ENCODE peak calls at places on chromosomes 16 and 17, in five cellular contexts. Q is GM12878, N is H1, G is K562, D is HepG2. V is an unnamed sample.

GRCh38 chr16:84617068-84617630 is 729 bp downstream of the COTL1 start:
- DNase-seq in Q (no peak), N (no peak), G (peak; percentile 51), D (no peak), V (no peak)

GRCh38 chr16:912322-912683 is 58.5 kb downstream of the LMF1 start:
- DNase-seq in Q (no peak), N (no peak), G (no peak), D (no peak), V (no peak)

GRCh38 chr16:46928811-46929210 is 44.6 kb downstream of the GPT2 start:
- DNase-seq in Q (no peak), N (no peak), G (no peak), D (no peak), V (no peak)

GRCh38 chr16:85183564-85183963 is 71.3 kb upstream of the CIBAR2 start:
- DNase-seq in Q (no peak), N (no peak), G (no peak), D (no peak), V (no peak)

GRCh38 chr17:31321481-31321880 is at the start of gene EVI2A:
- DNase-seq in Q (peak; percentile 69), N (no peak), G (no peak), D (no peak), V (no peak)

GRCh38 chr17:49497147-49498036 is 2.3 kb downstream of the NGFR start:
- DNase-seq in Q (no peak), N (no peak), G (no peak), D (no peak), V (peak; percentile 48)

GRCh38 chr17:30476726-30477082 is 504 bp upstream of the GOSR1 start:
- DNase-seq in Q (no peak), N (no peak), G (peak; percentile 35), D (peak; percentile 9), V (no peak)

GRCh38 chr16:11726008-11726407 is 16.6 kb downstream of the TXNDC11 start:
- DNase-seq in Q (no peak), N (no peak), G (no peak), D (no peak), V (no peak)

GRCh38 chr16:56742030-56742984 is 12.4 kb downstream of the NUP93 start:
- DNase-seq in Q (no peak), N (no peak), G (no peak), D (no peak), V (no peak)

GRCh38 chr17:82020874-82021727 is 1.6 kb downstream of the CENPX start:
- DNase-seq in Q (no peak), N (no peak), G (no peak), D (peak; percentile 86), V (peak; percentile 90)

GRCh38 chr17:55577011-55577586 is 65.8 kb upstream of the SMIM36 start:
- DNase-seq in Q (peak; percentile 35), N (no peak), G (no peak), D (no peak), V (no peak)

GRCh38 chr17:69485126-69485724 is 70.7 kb downstream of the MAP2K6 start:
- DNase-seq in Q (no peak), N (no peak), G (no peak), D (no peak), V (no peak)

GRCh38 chr17:49388290-49388640 is 26.2 kb upstream of the ZNF652 start:
- DNase-seq in Q (no peak), N (no peak), G (no peak), D (no peak), V (no peak)

GRCh38 chr16:87007907-87008306 is 309.3 kb downstream of the C16orf95 start:
- DNase-seq in Q (no peak), N (no peak), G (no peak), D (no peak), V (no peak)

GRCh38 chr17:35568561-35568960 is 7.9 kb upstream of the SLFN14 start:
- DNase-seq in Q (no peak), N (no peak), G (peak; percentile 26), D (peak; percentile 29), V (peak; percentile 60)

GRCh38 chr17:37512442-37513070 is 22.9 kb downstream of the DUSP14 start:
- DNase-seq in Q (no peak), N (no peak), G (no peak), D (no peak), V (no peak)

GRCh38 chr17:55774834-55775233 is 24.0 kb downstream of the PCTP start:
- DNase-seq in Q (no peak), N (no peak), G (no peak), D (peak; percentile 50), V (no peak)

GRCh38 chr16:4298761-4299522 is 16.9 kb upstream of the GLIS2 start:
- DNase-seq in Q (no peak), N (no peak), G (peak; percentile 69), D (no peak), V (peak; percentile 95)

GRCh38 chr17:78793968-78794367 is 11.9 kb upstream of the CYTH1 start:
- DNase-seq in Q (no peak), N (no peak), G (no peak), D (no peak), V (no peak)

GRCh38 chr17:8887834-8888703 is 20.6 kb upstream of the PIK3R6 start:
- DNase-seq in Q (no peak), N (no peak), G (peak; percentile 14), D (peak; percentile 39), V (peak; percentile 69)
- TF ChIP-seq KDM1A in Q (no peak), N (no peak), G (no peak), D (no peak), V (no peak)

GRCh38 chr17:57020208-57020607 is 42.3 kb downstream of the SCPEP1 start:
- DNase-seq in Q (no peak), N (no peak), G (no peak), D (no peak), V (no peak)

GRCh38 chr17:57017625-57018024 is 39.7 kb downstream of the SCPEP1 start:
- DNase-seq in Q (no peak), N (no peak), G (no peak), D (no peak), V (no peak)

GRCh38 chr17:57025876-57026275 is 47.9 kb downstream of the SCPEP1 start:
- DNase-seq in Q (no peak), N (no peak), G (no peak), D (no peak), V (no peak)

GRCh38 chr17:57016764-57017116 is 38.8 kb downstream of the SCPEP1 start:
- DNase-seq in Q (no peak), N (no peak), G (no peak), D (no peak), V (no peak)

DNA sequence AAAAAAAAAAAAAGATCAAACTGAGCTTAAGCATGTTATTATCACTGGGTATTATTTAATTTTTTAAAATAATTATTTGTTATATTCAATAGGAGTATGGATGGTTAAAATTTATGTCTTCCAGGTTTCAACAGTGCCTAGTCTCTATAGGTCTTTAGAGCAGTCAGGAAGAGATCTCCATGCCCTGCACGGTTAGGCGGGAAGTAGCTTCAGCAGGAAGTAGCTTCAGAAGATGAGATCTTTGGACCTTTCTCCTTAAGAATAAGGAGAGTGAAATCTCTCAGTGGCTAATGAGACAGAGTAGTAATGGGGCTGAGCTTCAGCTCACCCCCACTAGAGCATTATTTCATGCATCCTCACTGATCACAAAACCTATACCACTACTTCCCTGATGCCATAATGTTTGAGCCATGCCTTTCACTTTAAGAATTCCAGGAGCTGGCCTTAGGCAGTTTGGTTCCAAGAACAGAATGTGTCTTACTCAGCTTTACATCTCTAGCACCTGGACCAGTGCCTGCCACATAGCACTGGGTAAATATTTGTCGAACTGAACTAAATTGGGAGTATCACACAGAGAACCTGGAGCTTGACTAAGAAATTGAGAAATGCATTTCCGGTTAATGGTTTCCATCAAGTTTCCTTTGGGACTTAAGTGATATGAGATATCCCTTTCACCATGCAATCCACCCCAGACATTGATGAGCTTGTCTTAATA is 43.5 kb downstream of the SCPEP1 start:
- DNase-seq in Q (no peak), N (no peak), G (no peak), D (no peak), V (peak; percentile 58)
- TF ChIP-seq EP300 in Q (no peak), N (no peak), G (no peak), D (no peak), V (no peak)

DNA sequence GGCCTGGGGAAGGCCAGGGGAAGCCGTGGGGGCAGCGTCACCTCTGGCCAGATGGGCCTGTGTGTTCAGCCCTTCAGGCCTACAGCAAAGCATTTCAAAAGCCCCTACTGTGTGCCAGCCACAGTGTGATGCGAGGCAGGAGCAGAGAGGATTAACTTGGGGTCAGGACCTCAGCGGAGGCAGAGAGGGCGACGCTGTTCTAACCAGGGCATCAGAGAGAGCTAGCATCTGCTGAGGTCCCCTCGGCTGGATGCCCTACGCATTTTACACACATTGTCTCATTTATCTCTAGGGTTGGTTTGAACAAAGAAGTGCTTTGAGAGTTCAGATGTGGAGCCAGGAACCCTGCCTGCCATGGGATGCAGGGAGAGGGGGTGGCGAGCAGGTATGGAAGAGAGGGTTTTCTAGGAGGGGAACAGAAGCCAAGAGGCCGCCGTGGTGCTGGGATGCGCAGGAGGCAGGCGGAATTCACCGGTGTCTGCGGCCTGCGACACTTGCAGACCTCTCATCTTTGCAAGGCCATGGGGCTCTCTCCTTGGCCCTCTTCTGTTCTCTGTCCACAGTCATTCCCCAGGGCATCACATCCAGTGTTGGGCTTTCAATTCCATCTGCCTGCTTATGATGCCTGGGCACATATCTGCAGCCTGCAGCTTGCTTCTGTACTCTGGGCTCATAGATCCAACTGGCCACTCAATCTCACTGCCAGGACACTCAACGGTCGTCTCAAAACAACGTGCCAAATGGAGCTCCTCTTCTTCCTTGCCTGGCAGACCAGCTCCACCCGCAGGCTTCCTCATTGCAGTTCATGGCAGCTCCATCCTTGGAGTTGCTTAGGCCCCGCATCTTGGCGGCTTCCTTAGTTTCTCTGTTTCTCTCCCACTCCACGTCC is 8.1 kb upstream of the NKD1 start:
- DNase-seq in Q (no peak), N (no peak), G (no peak), D (peak; percentile 52), V (no peak)
- TF ChIP-seq KDM1A in Q (no peak), N (no peak), G (no peak), D (no peak), V (no peak)

GRCh38 chr17:8913879-8914278 is 46.4 kb upstream of the PIK3R6 start:
- DNase-seq in Q (no peak), N (no peak), G (no peak), D (no peak), V (no peak)

GRCh38 chr17:8909621-8910292 is 42.3 kb upstream of the PIK3R6 start:
- DNase-seq in Q (no peak), N (no peak), G (no peak), D (no peak), V (no peak)

GRCh38 chr17:8912060-8912981 is 44.8 kb upstream of the PIK3R6 start:
- DNase-seq in Q (no peak), N (no peak), G (no peak), D (no peak), V (no peak)

GRCh38 chr17:8913091-8913490 is 45.6 kb upstream of the PIK3R6 start:
- DNase-seq in Q (no peak), N (no peak), G (no peak), D (no peak), V (no peak)

GRCh38 chr17:8911205-8911604 is 43.7 kb upstream of the PIK3R6 start:
- DNase-seq in Q (no peak), N (no peak), G (no peak), D (no peak), V (no peak)
- TF ChIP-seq EP300 in Q (no peak), N (no peak), G (no peak), D (no peak), V (no peak)

GRCh38 chr16:30585400-30586191 is at the start of gene ZNF785:
- DNase-seq in Q (peak; percentile 97), N (peak; percentile 93), G (peak; percentile 99), D (no peak), V (peak; percentile 38)
- TF ChIP-seq KDM1A in Q (no peak), N (no peak), G (no peak), D (no peak), V (no peak)

GRCh38 chr17:42266918-42267766 is 9.0 kb downstream of the STAT5B start:
- DNase-seq in Q (no peak), N (no peak), G (peak; percentile 41), D (no peak), V (peak; percentile 91)
- TF ChIP-seq EP300 in Q (no peak), N (no peak), G (peak; percentile 72), D (no peak), V (peak; percentile 59)

GRCh38 chr16:74868035-74868434 is 93.4 kb upstream of the FA2H start:
- DNase-seq in Q (no peak), N (no peak), G (no peak), D (no peak), V (no peak)
- TF ChIP-seq KDM1A in Q (no peak), N (no peak), G (no peak), D (no peak), V (no peak)

V was measured in A549.